ENCODE peak calls at places on chromosomes 16 and 17, in six cellular contexts. A is brain microvascular endothelial cell, S is Peyer's patch, Y is BE2C, J is heart left ventricle, N is HCT116. Z is an unnamed sample. For H3K36me3, the result is how much of the 10 kb centered on the place peaks cover.

GRCh38 chr16:63787014-63787413 is 1334.8 kb downstream of the CDH11 start:
- DNase-seq in A (no peak), S (no peak), Y (no peak), J (no peak), N (no peak), Z (no peak)

GRCh38 chr17:41535764-41536481 is 7.8 kb upstream of the KRT19 start:
- DNase-seq in A (no peak), S (peak), Y (no peak), J (no peak), N (no peak), Z (no peak)

GRCh38 chr16:49856741-49857330 is 924 bp upstream of the ZNF423 start:
- DNase-seq in A (peak), S (peak), Y (peak), J (peak), N (peak), Z (no peak)

GRCh38 chr16:48321307-48322036 is 63.7 kb downstream of the SIAH1 start:
- DNase-seq in A (peak), S (no peak), Y (no peak), J (no peak), N (no peak), Z (no peak)

GRCh38 chr17:76586741-76587487 is 1.3 kb upstream of the ST6GALNAC2 start:
- DNase-seq in A (no peak), S (no peak), Y (peak), J (no peak), N (no peak), Z (no peak)

GRCh38 chr17:40625311-40625710 is 22.3 kb downstream of the SMARCE1 start:
- DNase-seq in A (no peak), S (no peak), Y (no peak), J (no peak), N (no peak), Z (no peak)

GRCh38 chr16:30609002-30609927 is 924 bp downstream of the ZNF689 start:
- DNase-seq in A (peak), S (peak), Y (peak), J (peak), N (no peak), Z (no peak)

GRCh38 chr17:41769346-41769862 is 17.1 kb downstream of the JUP start:
- DNase-seq in A (no peak), S (no peak), Y (no peak), J (no peak), N (no peak), Z (no peak)

GRCh38 chr16:75377971-75378386 is 55.3 kb downstream of the CFDP1 start:
- DNase-seq in A (peak), S (no peak), Y (no peak), J (no peak), N (no peak), Z (peak)

GRCh38 chr17:78142113-78142861 is 3.9 kb upstream of the C17orf99 start:
- DNase-seq in A (peak), S (peak), Y (no peak), J (no peak), N (peak), Z (no peak)

GRCh38 chr17:37729905-37730304 is 15.0 kb downstream of the HNF1B start:
- DNase-seq in A (no peak), S (no peak), Y (no peak), J (no peak), N (no peak), Z (no peak)

GRCh38 chr17:37725021-37725585 is 19.8 kb downstream of the HNF1B start:
- DNase-seq in A (no peak), S (no peak), Y (no peak), J (no peak), N (no peak), Z (no peak)

GRCh38 chr17:37725601-37726146 is 19.2 kb downstream of the HNF1B start:
- DNase-seq in A (no peak), S (peak), Y (no peak), J (no peak), N (no peak), Z (no peak)

GRCh38 chr17:37726248-37726647 is 18.6 kb downstream of the HNF1B start:
- DNase-seq in A (no peak), S (no peak), Y (no peak), J (no peak), N (no peak), Z (no peak)

DNA sequence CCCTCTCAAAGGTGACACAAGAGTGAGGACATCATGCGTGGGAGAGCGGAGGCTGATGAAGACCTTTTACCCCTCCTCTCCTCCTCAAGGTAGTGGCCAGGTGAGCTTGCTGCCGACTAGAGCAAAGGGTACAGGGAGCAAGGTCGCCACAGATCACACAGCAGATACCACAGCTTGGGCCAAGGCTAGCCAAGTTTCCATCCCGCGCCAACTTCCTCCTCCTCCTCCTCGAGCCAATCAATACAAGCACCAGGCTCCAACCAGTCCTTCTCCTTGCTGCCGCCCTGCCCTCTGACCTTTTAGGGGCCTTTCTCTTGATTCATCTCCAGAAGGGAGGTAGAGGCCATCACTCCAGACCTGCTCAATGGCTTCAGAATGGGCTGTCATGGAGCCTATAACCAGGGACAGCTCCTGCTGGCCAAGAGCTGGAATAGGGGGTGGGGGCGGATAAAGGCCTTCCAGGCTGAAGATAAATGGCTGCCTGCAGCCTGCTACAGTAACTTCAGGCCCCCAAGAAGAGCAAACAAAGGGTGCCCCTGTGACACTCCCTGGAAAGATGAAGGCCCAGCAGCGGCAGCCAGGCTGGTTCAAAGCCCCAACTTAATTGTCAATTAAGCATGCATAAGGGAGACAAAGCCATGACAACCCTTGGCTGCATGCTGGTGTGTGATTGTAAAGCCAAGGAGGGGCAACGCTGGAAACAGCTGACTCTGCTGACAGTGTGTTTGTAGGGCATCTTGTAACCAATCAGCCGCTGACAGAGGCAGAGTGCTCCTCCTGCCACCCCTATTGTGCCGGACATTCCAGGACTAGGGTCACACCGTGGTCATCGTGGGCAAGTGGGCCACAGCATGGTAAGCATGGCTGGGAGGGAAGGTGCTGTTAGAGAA is 17.7 kb downstream of the HNF1B start:
- DNase-seq in A (no peak), S (peak), Y (no peak), J (no peak), N (no peak), Z (no peak)
- TF ChIP-seq CTCF in A (no peak), S (no peak), Y (no peak), J (no peak), N (no peak), Z (no peak)

GRCh38 chr16:13939821-13940220 is 19.9 kb downstream of the ERCC4 start:
- DNase-seq in A (no peak), S (no peak), Y (no peak), J (no peak), N (no peak), Z (no peak)

GRCh38 chr16:13938480-13938879 is 18.5 kb downstream of the ERCC4 start:
- DNase-seq in A (no peak), S (no peak), Y (no peak), J (no peak), N (no peak), Z (no peak)

GRCh38 chr16:13936596-13937081 is 16.7 kb downstream of the ERCC4 start:
- DNase-seq in A (peak), S (no peak), Y (no peak), J (no peak), N (no peak), Z (no peak)

GRCh38 chr16:13935408-13935807 is 15.5 kb downstream of the ERCC4 start:
- DNase-seq in A (no peak), S (no peak), Y (peak), J (no peak), N (no peak), Z (no peak)

DNA sequence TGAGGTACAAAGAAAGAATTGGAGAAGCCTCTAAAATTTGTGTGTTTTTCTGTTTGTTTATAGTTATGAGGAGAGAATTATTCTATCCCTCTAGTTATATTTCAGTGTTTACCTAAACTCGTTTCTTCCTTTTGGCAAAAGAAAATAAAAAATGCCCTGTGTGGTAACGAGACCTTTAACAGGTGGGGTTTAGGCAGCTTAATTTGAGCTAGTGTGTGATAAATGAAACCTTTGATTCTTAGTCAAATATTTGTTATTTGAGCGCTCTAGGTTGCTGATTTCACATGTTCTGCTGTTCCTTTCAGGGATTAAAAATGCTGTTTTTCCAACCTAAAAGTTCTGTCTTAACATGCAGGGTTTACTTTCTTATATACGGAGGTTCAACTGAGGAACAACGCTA is 17.5 kb downstream of the ERCC4 start:
- DNase-seq in A (no peak), S (no peak), Y (no peak), J (no peak), N (no peak), Z (no peak)
- H3K4me3 ChIP-seq in A (no peak), S (no peak), Y (no peak), J (no peak), N (no peak), Z (no peak)

GRCh38 chr17:80356231-80356856 is 58.6 kb upstream of the ENDOV start:
- DNase-seq in A (no peak), S (no peak), Y (no peak), J (no peak), N (no peak), Z (no peak)

GRCh38 chr17:80359422-80360110 is 55.4 kb upstream of the ENDOV start:
- DNase-seq in A (no peak), S (no peak), Y (no peak), J (no peak), N (no peak), Z (no peak)

GRCh38 chr17:80358131-80358530 is 56.8 kb upstream of the ENDOV start:
- DNase-seq in A (no peak), S (no peak), Y (no peak), J (no peak), N (no peak), Z (no peak)

GRCh38 chr17:80360396-80360795 is 54.6 kb upstream of the ENDOV start:
- DNase-seq in A (no peak), S (no peak), Y (no peak), J (no peak), N (no peak), Z (no peak)

DNA sequence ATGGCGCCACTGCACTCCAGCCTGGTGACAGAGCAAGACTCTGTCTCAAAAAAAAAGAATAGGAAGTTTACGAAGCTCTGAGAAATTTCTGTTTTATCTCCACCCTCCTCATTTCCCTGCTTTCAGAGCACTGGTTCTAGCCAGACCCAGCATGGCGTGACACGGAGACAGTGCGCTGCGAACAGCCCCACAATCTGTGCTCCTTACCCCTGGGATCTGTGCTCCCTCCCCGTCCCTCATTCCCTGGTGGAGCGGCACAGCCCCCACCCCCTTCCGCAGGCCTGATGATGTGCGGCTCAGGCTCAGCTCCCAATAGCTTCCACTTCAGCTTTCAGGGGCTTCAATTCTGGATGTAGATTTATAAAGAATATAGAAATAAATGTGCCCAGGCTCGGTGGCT is 56.1 kb upstream of the ENDOV start:
- DNase-seq in A (no peak), S (no peak), Y (no peak), J (no peak), N (no peak), Z (no peak)
- H3K36me3 ChIP-seq in A (half or more), S (under half), Y (under half), J (under half), N (under half), Z (under half)

DNA sequence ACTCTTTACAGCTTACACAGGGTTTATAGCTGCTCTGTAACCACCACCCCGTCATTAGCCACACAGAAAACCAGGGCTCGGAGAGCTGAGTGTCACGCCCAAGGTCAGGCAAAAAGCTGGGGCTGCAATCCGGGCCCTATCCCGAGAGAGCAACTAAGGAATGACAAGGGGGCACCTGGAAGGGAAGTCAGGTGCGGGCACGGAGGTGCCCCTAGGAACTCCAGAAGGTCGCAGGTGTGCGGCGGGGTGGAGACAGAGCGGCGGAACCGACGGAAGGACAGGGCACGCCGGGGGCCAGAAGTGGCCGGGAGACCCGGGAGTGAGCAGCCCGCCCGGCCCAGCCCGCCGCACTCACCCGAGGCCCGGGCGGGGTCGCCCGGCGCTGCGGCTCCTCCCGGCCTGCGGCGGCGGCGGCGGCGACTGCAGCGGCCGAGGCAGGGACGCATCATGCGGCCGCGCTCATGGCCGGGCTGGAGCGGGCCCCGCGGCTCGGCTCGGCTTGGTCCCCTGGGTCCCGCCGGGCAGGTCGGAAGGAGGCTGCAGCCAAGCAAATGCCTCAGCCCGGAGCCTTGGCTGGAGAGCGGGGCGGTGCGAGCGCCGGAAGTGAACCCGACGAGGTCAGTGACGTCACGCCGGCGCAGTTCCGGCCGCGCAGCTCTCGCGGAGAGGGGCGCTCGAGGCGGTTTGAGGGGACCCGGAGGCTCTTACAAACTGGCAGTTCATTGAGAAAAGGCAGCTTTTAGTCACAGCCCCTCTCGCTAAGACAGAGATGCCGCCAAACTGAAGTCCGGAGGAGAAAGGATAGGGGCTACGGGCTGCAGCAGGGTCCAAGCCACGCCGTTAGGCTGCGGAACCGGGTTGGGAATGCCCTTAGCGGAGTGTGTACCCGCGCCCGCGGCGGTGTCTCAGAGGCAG is at the start of gene ZDHHC7:
- DNase-seq in A (peak), S (peak), Y (peak), J (peak), N (peak), Z (no peak)
- TF ChIP-seq CTCF in A (no peak), S (no peak), Y (no peak), J (no peak), N (no peak), Z (peak)

GRCh38 chr17:1328437-1328836 is 49.0 kb downstream of the TRARG1 start:
- DNase-seq in A (no peak), S (no peak), Y (no peak), J (no peak), N (no peak), Z (no peak)
- H3K4me3 ChIP-seq in A (no peak), S (no peak), Y (no peak), J (no peak), N (no peak), Z (no peak)

GRCh38 chr17:82947051-82947991 is 107.5 kb upstream of the ZNF750 start:
- DNase-seq in A (no peak), S (peak), Y (no peak), J (no peak), N (no peak), Z (no peak)
- H3K36me3 ChIP-seq in A (under half), S (under half), Y (under half), J (under half), N (under half), Z (under half)

Z was measured in BJ.